ENCODE peak calls at places on chromosomes 12 and 14, in four cellular contexts. L, E, W and C are unnamed samples.
A peak's percentile ranks its signal among the peaks of the same experiment; 100 is the strongest.

GRCh38 chr12:131912526-131913274 is 16.4 kb upstream of the PUS1 start:
- DNase-seq in L (no peak), W (peak; percentile 24), E (no peak), C (no peak)

GRCh38 chr14:50545618-50546017 is 13.2 kb upstream of the MAP4K5 start:
- DNase-seq in E (no peak), L (no peak), W (peak; percentile 33), C (no peak)

GRCh38 chr12:78622529-78623221 is 241.9 kb upstream of the SYT1 start:
- DNase-seq in W (no peak), E (no peak), L (no peak), C (no peak)

GRCh38 chr14:50451854-50452253 is 55.2 kb upstream of the CDKL1 start:
- DNase-seq in E (no peak), W (no peak), L (no peak), C (no peak)

GRCh38 chr12:113103756-113104450 is 31.7 kb downstream of the RASAL1 start:
- DNase-seq in W (peak; percentile 27), E (peak; percentile 89), L (peak; percentile 57), C (no peak)

GRCh38 chr14:31128601-31129526 is 78.7 kb downstream of the HECTD1 start:
- DNase-seq in L (no peak), W (no peak), E (no peak), C (no peak)

GRCh38 chr14:24984846-24985589 is 64.9 kb downstream of the STXBP6 start:
- DNase-seq in L (peak; percentile 68), E (no peak), W (no peak), C (no peak)

GRCh38 chr12:100576311-100577036 is 3.0 kb downstream of the GAS2L3 start:
- DNase-seq in E (no peak), W (no peak), L (peak; percentile 22), C (no peak)

GRCh38 chr14:24900281-24900868 is 149.6 kb downstream of the STXBP6 start:
- DNase-seq in L (no peak), E (no peak), W (no peak), C (no peak)

GRCh38 chr12:126910570-126910969 is 1356.4 kb upstream of the TMEM132C start:
- DNase-seq in E (no peak), W (no peak), L (peak; percentile 51), C (no peak)

GRCh38 chr14:81269979-81270375 is 49.2 kb upstream of the GTF2A1 start:
- DNase-seq in E (no peak), W (no peak), L (no peak), C (no peak)

GRCh38 chr12:104877107-104877705 is 80.9 kb downstream of the SLC41A2 start:
- DNase-seq in L (peak; percentile 37), E (no peak), W (no peak), C (no peak)

GRCh38 chr12:49705479-49706267 is 1.5 kb downstream of the FMNL3 start:
- DNase-seq in W (peak; percentile 10), L (peak; percentile 53), E (no peak), C (no peak)

GRCh38 chr14:53547593-53547992 is 394.5 kb upstream of the DDHD1 start:
- DNase-seq in L (no peak), W (no peak), E (no peak), C (no peak)

GRCh38 chr12:4856556-4856955 is 53.1 kb upstream of the KCNA1 start:
- DNase-seq in L (no peak), W (no peak), E (no peak), C (no peak)

GRCh38 chr12:121903202-121903601 is 14.6 kb downstream of the PSMD9 start:
- DNase-seq in L (no peak), E (no peak), W (no peak), C (no peak)

GRCh38 chr12:60539592-60539991 is 943.8 kb downstream of the SLC16A7 start:
- DNase-seq in E (no peak), W (no peak), L (no peak), C (no peak)

GRCh38 chr14:89359477-89360222 is 57.4 kb downstream of the FOXN3 start:
- DNase-seq in W (no peak), L (no peak), E (peak; percentile 45), C (no peak)

GRCh38 chr14:89356496-89356895 is 60.5 kb downstream of the FOXN3 start:
- DNase-seq in L (no peak), W (no peak), E (no peak), C (no peak)

GRCh38 chr14:89360277-89360676 is 56.8 kb downstream of the FOXN3 start:
- DNase-seq in W (no peak), L (no peak), E (peak; percentile 1), C (no peak)

GRCh38 chr14:89357655-89358297 is 59.3 kb downstream of the FOXN3 start:
- DNase-seq in E (no peak), L (no peak), W (no peak), C (no peak)

DNA sequence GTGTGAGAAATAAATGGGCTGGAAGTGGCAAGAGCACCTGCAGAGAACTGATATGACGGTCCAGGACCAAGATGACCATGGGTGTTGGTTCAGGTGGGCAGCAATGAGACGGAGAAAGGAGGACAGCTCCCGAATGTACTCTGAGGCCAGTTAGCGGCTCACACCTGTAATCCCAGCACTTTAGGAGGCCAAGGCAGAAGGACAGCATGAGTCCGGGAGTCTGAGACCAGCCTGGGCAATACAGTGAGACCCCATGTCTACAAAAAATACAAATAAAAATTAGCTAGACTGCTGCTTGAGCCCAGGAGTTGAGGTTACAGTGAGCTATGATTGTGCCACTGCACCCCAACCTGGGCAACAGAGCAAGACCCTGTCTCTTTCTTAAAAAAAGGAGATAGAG is 60.1 kb downstream of the FOXN3 start:
- DNase-seq in W (no peak), E (peak; percentile 29), L (no peak), C (no peak)
- TF ChIP-seq HDAC2 in W (no peak), E (no peak), L (no peak), C (no peak)

GRCh38 chr14:75144944-75145343 is 18.1 kb upstream of the NEK9 start:
- DNase-seq in E (no peak), L (no peak), W (no peak), C (no peak)
- TF ChIP-seq MAX in E (no peak), L (no peak), W (no peak), C (no peak)

GRCh38 chr14:33932526-33933292 is 18.2 kb downstream of the EGLN3 start:
- DNase-seq in W (no peak), L (no peak), E (no peak), C (no peak)
- TF ChIP-seq HDAC6 in W (no peak), L (no peak), E (no peak), C (no peak)

DNA sequence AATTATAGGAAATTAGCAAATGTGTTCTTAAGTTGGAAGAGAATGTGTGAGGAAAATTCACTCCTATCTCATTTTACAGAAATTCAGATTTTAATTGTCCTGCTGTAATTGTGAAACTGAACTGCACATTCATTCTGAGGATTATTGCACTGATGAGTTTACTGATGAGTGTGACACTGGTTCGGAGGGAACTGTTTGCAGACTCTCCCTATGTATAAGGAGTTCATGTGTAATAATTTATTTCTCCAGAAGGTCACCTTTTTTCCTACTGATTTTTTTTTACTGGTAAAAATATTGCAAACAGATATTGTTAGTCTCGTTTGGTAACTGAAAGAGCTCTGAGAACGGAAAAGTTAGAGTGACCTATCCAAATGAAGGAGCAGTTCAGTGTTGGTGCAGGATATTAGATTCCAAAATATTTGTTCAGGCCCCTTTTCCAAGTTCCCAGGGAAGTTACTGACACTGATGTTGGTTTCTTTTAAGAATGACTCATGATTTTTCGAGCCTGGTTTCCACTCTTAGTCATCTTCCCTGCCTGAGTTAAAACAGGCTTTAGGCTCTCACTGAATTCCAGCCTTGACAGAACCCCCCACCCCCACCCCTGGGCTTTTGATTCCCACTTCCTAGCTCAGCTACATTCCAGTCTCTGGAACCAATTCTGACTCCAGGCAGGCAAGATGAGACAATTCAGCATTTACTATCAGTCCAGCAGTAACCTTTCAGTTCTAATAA is 18.4 kb downstream of the ANO6 start:
- DNase-seq in L (peak; percentile 75), E (no peak), W (peak; percentile 92), C (no peak)
- TF ChIP-seq HDAC2 in L (no peak), E (peak; percentile 50), W (peak; percentile 18), C (no peak)

GRCh38 chr14:74548881-74549280 is 55.3 kb downstream of the ISCA2 start:
- DNase-seq in L (no peak), W (no peak), E (no peak), C (no peak)
- TF ChIP-seq MAX in L (no peak), W (no peak), E (no peak), C (no peak)

DNA sequence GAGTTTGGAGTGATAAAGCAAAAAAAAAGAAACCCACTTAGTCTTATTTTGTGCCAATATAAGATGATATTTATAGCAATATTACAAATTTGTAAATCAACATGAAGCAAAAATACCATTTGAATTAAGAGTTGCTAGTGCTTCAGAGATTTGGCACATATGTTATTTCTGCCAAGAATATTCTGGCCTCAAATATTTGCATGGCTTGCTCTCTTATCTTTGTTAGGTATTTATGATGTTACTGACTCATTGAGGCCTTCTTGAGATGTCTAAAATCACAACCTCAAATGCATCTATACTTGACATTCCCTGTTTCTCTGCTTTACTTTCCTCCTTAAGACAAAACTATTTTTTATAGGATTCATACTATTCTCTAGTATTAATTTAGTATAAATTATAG is 301.5 kb downstream of the NELL2 start:
- DNase-seq in W (no peak), E (no peak), L (no peak), C (no peak)
- TF ChIP-seq HDAC6 in W (no peak), E (no peak), L (no peak), C (no peak)

DNA sequence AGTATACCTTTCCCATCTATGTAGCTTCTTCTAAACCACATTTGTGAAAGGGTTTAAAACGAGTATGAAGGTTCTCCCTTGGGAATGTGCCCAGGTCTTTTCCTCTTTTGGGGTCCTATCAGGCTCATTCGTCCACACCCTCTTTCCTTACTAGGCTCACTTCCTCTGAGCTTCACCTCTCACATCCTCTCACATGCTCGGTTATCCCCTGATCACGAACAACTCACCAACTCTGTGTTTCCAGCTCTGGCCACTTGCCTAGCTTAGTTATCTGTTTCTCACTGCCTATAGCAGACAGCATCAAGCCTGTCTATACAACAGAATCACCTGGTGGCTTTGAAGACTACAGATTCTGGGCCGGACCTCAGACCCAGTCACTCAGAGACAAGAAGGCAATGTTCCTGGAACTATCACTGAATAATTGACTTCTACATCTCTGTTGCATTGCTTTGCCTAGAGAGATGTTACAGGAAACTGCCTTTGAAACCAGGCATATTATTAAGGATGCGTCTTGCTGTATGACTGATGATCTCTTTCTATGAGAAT is 158.2 kb downstream of the FOXN3 start:
- DNase-seq in W (no peak), E (no peak), L (no peak), C (no peak)
- TF ChIP-seq HDAC2 in W (no peak), E (no peak), L (no peak), C (no peak)

GRCh38 chr12:3150820-3151590 is 73.8 kb downstream of the TSPAN9 start:
- DNase-seq in W (no peak), E (no peak), L (no peak), C (no peak)
- TF ChIP-seq MAX in W (no peak), E (no peak), L (no peak), C (no peak)